ENCODE peak calls at places on chromosomes 13 and 19, in five cellular contexts. V is adrenal gland, R is IMR-90, Y is transverse colon, D is aorta. M is an unnamed sample.
A peak's percentile ranks its signal among the peaks of the same experiment; 100 is the strongest.

GRCh38 chr19:38655148-38655824 is 7.8 kb downstream of the ACTN4 start:
- DNase-seq in V (no peak), Y (no peak), D (no peak), R (peak; percentile 54), M (no peak)

GRCh38 chr13:61350351-61350750 is 65.3 kb downstream of the PCDH20 start:
- DNase-seq in R (no peak), V (no peak), D (no peak), Y (no peak), M (no peak)

GRCh38 chr19:685457-685931 is 9.3 kb downstream of the FSTL3 start:
- DNase-seq in V (no peak), D (no peak), Y (no peak), R (no peak), M (peak; percentile 69)

GRCh38 chr13:34627905-34628682 is 314.0 kb upstream of the NBEA start:
- DNase-seq in R (no peak), V (no peak), D (no peak), Y (no peak), M (no peak)

GRCh38 chr19:6773323-6773931 is 919 bp downstream of the VAV1 start:
- DNase-seq in R (no peak), V (no peak), D (peak; percentile 77), Y (peak; percentile 61), M (peak; percentile 83)

GRCh38 chr19:17052439-17052838 is 22.8 kb downstream of the HAUS8 start:
- DNase-seq in R (peak; percentile 59), V (peak; percentile 45), D (no peak), Y (peak; percentile 64), M (no peak)

GRCh38 chr13:33740134-33740538 is 77.8 kb upstream of the RFC3 start:
- DNase-seq in V (no peak), D (no peak), Y (no peak), R (peak; percentile 32), M (no peak)

GRCh38 chr13:20814224-20814910 is 40.6 kb upstream of the EEF1AKMT1 start:
- DNase-seq in Y (peak; percentile 60), D (peak; percentile 94), V (peak; percentile 92), R (peak; percentile 96), M (peak; percentile 88)

GRCh38 chr13:51590966-51591627 is 6.8 kb downstream of the WDFY2 start:
- DNase-seq in V (peak; percentile 67), R (peak; percentile 90), Y (no peak), D (no peak), M (no peak)

GRCh38 chr13:71979616-71980015 is 112.6 kb upstream of the DACH1 start:
- DNase-seq in V (no peak), R (no peak), Y (no peak), D (no peak), M (no peak)

GRCh38 chr13:87355451-87355850 is 315.7 kb upstream of the SLITRK5 start:
- DNase-seq in D (no peak), Y (no peak), R (no peak), V (no peak), M (no peak)

GRCh38 chr13:24168392-24168750 is 7.9 kb downstream of the SPATA13 start:
- DNase-seq in D (no peak), R (no peak), V (no peak), Y (no peak), M (no peak)

GRCh38 chr13:20945952-20946383 is 43.4 kb upstream of the XPO4 start:
- DNase-seq in R (no peak), Y (peak; percentile 22), D (no peak), V (no peak), M (no peak)

GRCh38 chr13:106381083-106381482 is 154.4 kb downstream of the EFNB2 start:
- DNase-seq in D (no peak), R (peak; percentile 65), V (no peak), Y (no peak), M (no peak)

GRCh38 chr13:45518525-45519235 is 53.9 kb downstream of the COG3 start:
- DNase-seq in V (no peak), Y (no peak), D (no peak), R (peak; percentile 90), M (no peak)

GRCh38 chr13:45521292-45521691 is 56.6 kb downstream of the COG3 start:
- DNase-seq in D (no peak), Y (no peak), V (peak; percentile 28), R (peak; percentile 86), M (no peak)

GRCh38 chr13:45516757-45517156 is 52.0 kb downstream of the COG3 start:
- DNase-seq in Y (no peak), V (no peak), D (no peak), R (no peak), M (no peak)

GRCh38 chr13:45522571-45522970 is 57.8 kb downstream of the COG3 start:
- DNase-seq in R (peak; percentile 18), D (no peak), Y (no peak), V (no peak), M (no peak)

DNA sequence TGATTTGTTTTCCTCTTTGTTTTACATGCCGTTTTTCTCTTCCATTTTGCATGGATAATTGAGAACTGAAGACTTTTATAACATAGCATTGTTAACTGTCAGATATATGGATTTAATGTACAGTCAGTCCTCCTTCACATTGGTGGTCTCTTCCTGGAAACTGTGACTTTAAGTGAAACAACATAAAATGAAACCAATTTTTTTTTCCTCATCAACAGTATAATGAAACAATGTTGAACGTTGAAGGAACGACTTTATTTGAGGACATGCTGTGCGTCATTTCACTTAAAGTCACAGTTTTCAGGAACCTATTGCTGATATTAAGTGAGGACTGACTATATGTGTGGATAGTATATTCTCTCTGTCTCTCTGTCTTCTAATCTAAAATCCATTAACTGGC is 54.7 kb downstream of the COG3 start:
- DNase-seq in R (no peak), Y (no peak), V (no peak), D (no peak), M (no peak)
- H3K4me3 ChIP-seq in R (no peak overlapping the region), Y (no peak overlapping the region), V (no peak overlapping the region), D (no peak overlapping the region), M (no peak overlapping the region)

DNA sequence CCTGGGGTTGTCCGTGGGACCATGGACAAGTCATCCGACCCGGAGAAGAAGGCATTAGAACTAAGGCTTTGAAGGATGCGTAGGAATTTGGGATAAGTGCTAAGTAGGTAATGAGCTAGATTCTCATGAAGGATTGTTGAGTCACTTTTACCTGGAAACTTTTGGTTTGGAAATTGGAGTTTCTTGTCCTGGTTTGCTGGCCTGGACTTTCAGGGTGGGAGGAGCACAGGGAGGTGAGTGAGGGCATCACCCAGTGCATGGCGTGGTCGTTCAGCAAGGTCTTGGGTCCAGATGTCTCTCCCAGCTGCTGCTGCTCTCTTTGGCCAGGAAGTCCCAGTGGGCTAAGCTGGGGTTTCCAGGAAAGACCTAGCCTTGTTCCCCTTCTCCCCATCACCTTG is 7.6 kb downstream of the NFIC start:
- DNase-seq in Y (no peak), D (no peak), R (no peak), V (no peak), M (no peak)
- H3K4me1 ChIP-seq in Y (peaks cover 7% of the 10 kb centered on the region), D (no peaks in the 10 kb centered on the region), R (peaks cover 36% of the 10 kb centered on the region), V (peaks cover 58% of the 10 kb centered on the region), M (peaks cover 34% of the 10 kb centered on the region)

GRCh38 chr19:10727599-10728250 is 9.8 kb downstream of the DNM2 start:
- DNase-seq in Y (no peak), D (no peak), V (no peak), R (no peak), M (no peak)

GRCh38 chr19:10735741-10736140 is 17.9 kb downstream of the DNM2 start:
- DNase-seq in Y (no peak), V (no peak), R (no peak), D (no peak), M (no peak)

GRCh38 chr19:10726268-10726667 is 8.4 kb downstream of the DNM2 start:
- DNase-seq in R (no peak), D (no peak), Y (no peak), V (no peak), M (no peak)

GRCh38 chr19:10729406-10729805 is 11.5 kb downstream of the DNM2 start:
- DNase-seq in V (no peak), R (no peak), D (no peak), Y (no peak), M (no peak)

GRCh38 chr19:10730932-10731331 is 13.1 kb downstream of the DNM2 start:
- DNase-seq in Y (no peak), D (no peak), R (no peak), V (no peak), M (no peak)
- H3K4me3 ChIP-seq in Y (no peak overlapping the region), D (no peak overlapping the region), R (no peak overlapping the region), V (no peak overlapping the region), M (no peak overlapping the region)

DNA sequence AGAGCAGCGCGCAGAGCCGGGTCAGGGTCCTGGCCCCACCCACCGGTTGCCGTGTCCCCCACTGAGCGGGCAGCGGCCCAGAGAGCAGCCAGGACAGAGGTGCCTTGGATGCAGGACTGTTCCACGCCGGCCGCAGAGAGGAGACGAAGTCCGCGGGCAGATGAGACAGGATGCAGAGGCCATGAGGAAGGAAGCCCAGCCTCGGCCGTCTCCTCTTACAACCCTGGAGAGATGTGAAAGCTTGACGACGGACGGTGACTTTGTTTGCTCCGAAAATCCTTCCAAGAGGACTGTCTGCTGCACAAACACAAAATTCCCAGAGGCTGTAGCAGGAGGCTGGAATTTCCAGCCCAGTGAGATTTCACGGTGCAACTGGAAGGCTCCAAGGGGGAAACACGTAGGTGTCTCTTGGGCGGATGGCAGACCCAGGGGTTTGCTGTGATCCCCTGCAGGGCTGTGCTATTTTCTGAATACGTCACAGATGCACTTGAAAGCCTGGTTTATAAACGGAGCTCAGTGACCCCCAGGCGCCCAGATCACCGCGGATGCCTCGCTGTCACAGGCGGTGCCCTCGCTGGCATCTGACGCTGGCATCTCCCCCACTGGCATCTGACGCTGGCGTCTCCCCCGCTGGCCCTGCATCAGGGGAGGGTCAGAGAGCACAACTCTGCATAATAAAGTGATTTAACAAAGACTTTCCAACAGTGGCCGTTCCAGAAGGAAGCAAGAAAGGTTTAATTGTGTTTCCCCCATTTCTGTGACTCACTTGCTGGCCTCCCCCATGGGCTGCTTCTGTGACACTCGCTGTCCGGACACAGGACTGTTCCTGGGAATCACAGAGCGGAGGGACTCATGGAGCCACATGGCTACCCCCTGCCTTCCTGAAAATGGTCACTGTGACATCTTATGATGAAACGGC is 62.0 kb upstream of the C13orf46 start:
- DNase-seq in R (peak; percentile 35), V (peak; percentile 52), Y (no peak), D (no peak), M (no peak)
- H3K4me1 ChIP-seq in R (peaks cover 37% of the 10 kb centered on the region), V (no peaks in the 10 kb centered on the region), Y (no peaks in the 10 kb centered on the region), D (no peaks in the 10 kb centered on the region), M (no peaks in the 10 kb centered on the region)

DNA sequence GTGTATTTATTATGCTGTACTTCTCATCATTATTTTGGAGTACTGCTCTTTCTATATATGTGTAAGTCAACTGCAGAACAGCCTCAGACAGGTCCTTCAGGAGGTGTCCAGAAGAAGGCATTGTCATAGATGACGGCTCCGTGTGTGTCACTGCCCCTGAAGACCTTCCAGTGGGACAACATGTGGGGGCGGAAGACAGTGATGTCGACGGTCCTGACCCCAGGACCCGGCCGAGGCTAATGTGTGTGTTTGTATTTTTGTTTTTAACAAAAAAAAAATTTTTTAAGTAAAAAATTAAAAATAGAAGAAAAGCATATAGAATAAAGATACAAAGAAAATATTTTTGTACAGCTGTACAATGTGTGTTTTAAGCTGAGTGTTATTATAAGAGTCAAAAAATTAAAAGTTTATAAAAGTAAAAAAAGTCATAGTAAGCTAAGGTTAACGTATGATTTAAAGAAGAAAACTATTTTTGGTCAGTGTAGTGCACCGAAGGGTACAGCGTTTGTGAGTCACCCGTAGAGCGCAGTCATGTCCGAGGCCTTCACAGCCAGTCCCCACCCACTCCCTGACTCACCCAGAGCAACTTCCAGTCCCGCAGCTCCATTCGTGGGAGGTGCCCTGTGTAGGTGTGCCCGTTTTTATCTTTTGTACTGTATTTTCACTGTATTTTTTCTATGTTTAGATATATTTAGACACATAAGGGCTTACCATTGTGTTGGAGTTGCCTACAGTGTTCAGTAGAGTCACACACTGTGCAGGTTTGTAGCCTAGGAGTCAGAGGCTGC is 42.2 kb upstream of the SPACA7 start:
- DNase-seq in D (no peak), R (no peak), Y (no peak), V (peak; percentile 52), M (peak; percentile 25)
- H3K4me3 ChIP-seq in D (no peak overlapping the region), R (no peak overlapping the region), Y (no peak overlapping the region), V (no peak overlapping the region), M (no peak overlapping the region)